ENCODE peak calls at places on chromosomes 1 and 21, in four cellular contexts. U is AG09319; F is CD4-positive, alpha-beta T cell; B is brain microvascular endothelial cell. H is an unnamed sample.

GRCh38 chr1:206742702-206743383 is 27.7 kb upstream of the IL19 start:
- DNase-seq in U (no peak), F (no peak), B (no peak), H (no peak)

GRCh38 chr1:198845851-198846250 is 207.0 kb downstream of the PTPRC start:
- DNase-seq in U (no peak), F (no peak), B (peak; percentile 78), H (no peak)

GRCh38 chr1:36034692-36035091 is 49.2 kb upstream of the TEKT2 start:
- DNase-seq in U (no peak), F (no peak), B (peak; percentile 16), H (no peak)

GRCh38 chr1:206001476-206001888 is 1.7 kb downstream of the RAB7B start:
- DNase-seq in U (peak; percentile 70), F (no peak), B (peak; percentile 97), H (peak; percentile 30)

GRCh38 chr1:95132762-95133161 is 15.6 kb downstream of the TLCD4 start:
- DNase-seq in U (no peak), F (no peak), B (no peak), H (no peak)

GRCh38 chr1:13757693-13758092 is 57.7 kb downstream of the PRDM2 start:
- DNase-seq in U (no peak), F (no peak), B (no peak), H (no peak)

GRCh38 chr21:15722591-15723324 is 7.0 kb upstream of the USP25 start:
- DNase-seq in U (no peak), F (no peak), B (no peak), H (no peak)

GRCh38 chr1:37478451-37478871 is 4.1 kb downstream of the ZC3H12A start:
- DNase-seq in U (no peak), F (peak; percentile 18), B (peak; percentile 68), H (peak; percentile 18)

GRCh38 chr21:43778469-43779335 is 2.6 kb upstream of the CSTB start:
- DNase-seq in U (no peak), F (no peak), B (no peak), H (no peak)

GRCh38 chr1:59125154-59125553 is 171.7 kb upstream of the FGGY start:
- DNase-seq in U (no peak), F (no peak), B (no peak), H (no peak)

GRCh38 chr1:109760581-109761226 is 3.0 kb downstream of the EPS8L3 start:
- DNase-seq in U (no peak), F (no peak), B (no peak), H (no peak)

GRCh38 chr1:112557385-112557784 is 48.6 kb downstream of the WNT2B start:
- DNase-seq in U (no peak), F (no peak), B (no peak), H (no peak)

GRCh38 chr1:26614655-26615411 is 81.0 kb upstream of the ARID1A start:
- DNase-seq in U (no peak), F (no peak), B (no peak), H (no peak)

GRCh38 chr1:17759114-17759513 is 4.0 kb downstream of the ACTL8 start:
- DNase-seq in U (no peak), F (no peak), B (no peak), H (no peak)
- TF ChIP-seq CTCF in U (peak; percentile 7), F (no peak), B (peak; percentile 50), H (no peak)

GRCh38 chr1:56409112-56409691 is 170.2 kb downstream of the PLPP3 start:
- DNase-seq in U (no peak), F (no peak), B (no peak), H (peak; percentile 54)

GRCh38 chr1:56413671-56414199 is 165.6 kb downstream of the PLPP3 start:
- DNase-seq in U (no peak), F (no peak), B (no peak), H (no peak)

GRCh38 chr1:56411484-56412180 is 167.7 kb downstream of the PLPP3 start:
- DNase-seq in U (peak; percentile 40), F (no peak), B (no peak), H (no peak)

GRCh38 chr1:56411021-56411420 is 168.3 kb downstream of the PLPP3 start:
- DNase-seq in U (no peak), F (no peak), B (no peak), H (no peak)

GRCh38 chr1:56410405-56410804 is 169.0 kb downstream of the PLPP3 start:
- DNase-seq in U (no peak), F (no peak), B (no peak), H (no peak)
- TF ChIP-seq CTCF in U (no peak), F (no peak), B (no peak), H (no peak)

DNA sequence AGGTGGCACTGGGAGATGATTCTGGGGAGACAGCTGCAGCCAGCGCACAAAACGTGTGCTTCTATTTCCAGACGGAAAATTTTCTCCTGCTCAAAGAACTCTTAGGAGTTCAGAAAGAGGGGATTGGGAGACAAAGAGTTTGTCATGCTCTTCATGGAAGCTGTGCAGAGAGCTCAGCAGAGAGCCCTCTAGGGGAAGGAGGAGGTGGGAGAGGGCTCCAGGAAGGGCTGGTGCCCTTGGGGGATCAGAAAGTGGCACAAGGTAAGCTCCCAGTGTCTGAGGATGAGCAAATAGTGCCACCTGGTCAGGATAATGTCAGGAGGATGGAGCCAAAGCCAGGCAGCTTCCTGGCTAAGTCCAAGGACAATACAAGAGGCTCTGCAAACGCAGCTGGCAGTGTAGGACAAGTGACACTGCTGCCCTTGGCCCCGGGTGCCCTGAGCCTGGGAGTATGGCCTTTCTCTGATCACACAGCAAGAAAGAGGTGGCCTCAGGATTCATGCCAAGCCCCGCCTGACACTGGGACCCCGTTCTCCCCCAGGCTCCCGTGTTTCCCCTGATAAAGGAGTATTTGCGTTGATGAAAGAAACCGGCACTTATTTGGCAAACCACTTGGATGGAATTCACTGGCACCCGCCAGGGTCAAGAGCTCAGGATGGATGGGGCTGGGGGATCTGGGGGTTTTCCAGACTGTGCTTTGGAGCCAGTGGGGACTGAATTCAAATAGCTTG is 254.0 kb downstream of the PTPRU start:
- DNase-seq in U (no peak), F (no peak), B (no peak), H (no peak)
- TF ChIP-seq CTCF in U (no peak), F (no peak), B (no peak), H (no peak)

DNA sequence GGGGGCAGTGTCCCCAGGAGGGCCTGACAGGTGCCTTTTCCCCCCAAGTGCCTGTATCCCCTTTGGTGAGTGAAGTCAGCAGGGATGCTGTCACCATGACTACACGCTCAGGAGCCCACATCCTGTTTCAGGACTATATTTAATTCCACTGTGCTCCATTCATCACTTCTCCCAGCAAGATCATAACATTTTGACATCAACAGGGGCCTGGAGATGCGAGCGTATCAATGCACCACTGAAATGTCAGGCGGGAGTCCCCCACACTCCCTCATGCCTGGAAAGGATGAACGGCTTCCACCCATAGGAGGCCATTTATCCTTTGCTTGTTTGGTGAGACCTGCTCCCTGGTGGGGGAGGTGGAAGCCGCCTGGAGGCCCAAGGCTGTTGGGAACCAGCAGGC is 119.1 kb downstream of the PTPRU start:
- DNase-seq in U (no peak), F (no peak), B (no peak), H (no peak)
- TF ChIP-seq CTCF in U (no peak), F (no peak), B (no peak), H (no peak)

GRCh38 chr1:183580281-183580682 is 10.0 kb downstream of the NCF2 start:
- DNase-seq in U (no peak), F (no peak), B (no peak), H (peak; percentile 71)
- TF ChIP-seq CTCF in U (peak; percentile 13), F (peak; percentile 8), B (no peak), H (no peak)

DNA sequence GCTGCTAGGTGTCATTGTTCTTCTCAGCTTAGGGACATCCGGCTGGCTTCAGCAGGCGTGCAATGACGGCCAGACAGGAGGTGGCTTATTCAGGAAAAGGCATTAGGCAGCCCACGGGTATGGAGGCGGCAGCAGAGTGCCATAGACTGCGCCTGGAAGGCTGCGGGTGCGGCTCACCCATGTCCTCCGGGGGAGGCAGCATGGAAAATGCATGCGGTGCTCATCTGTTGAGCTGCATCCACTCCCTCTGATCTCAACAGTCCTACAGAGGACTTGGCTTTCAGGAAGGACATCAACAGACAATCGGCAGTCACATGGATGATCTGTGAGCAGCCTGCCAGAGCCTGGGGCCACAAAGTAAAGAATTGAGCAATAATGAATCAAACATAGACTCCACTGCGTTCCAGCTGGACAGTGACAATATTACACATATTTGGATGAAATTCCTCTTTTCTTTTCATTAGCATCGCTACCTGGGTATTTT is 42.9 kb downstream of the UMODL1 start:
- DNase-seq in U (no peak), F (no peak), B (no peak), H (no peak)
- TF ChIP-seq CTCF in U (peak; percentile 18), F (no peak), B (no peak), H (no peak)

DNA sequence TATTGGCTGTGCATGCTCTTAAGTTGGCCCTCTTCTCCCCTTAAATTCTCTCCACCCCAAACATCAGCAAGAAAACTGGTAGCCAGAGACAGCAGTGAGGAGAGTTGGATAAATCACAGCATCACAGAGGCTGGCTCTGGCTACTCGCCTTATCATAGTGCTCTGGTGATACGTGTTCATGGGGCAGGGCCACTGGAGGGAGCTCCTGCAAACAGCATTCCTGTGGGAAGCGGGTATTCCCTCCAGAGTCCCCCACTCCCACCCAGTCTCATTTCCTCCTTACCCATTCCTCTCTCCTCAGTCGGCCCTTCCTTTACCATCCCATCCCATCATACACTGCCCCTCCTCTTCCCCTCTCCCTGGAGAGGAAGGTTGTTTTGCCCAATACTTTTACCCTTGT is 7.1 kb downstream of the NHLH2 start:
- DNase-seq in U (no peak), F (no peak), B (no peak), H (no peak)
- TF ChIP-seq CTCF in U (no peak), F (no peak), B (no peak), H (no peak)

H was measured in B cell.